ENCODE peak calls at places on chromosomes 7 and 10, in four cellular contexts. L is stimulated activated CD4-positive, alpha-beta T cell treated with anti-CD3 and anti-CD28 coated beads, Interleukin-1b, Interleukin-23, amount 100 ng/mL, for 1 hour; E is GM04503; H is foreskin fibroblast. W is an unnamed sample.

GRCh38 chr10:71888623-71889387 is 37.8 kb upstream of the PSAP start:
- DNase-seq in L (peak; percentile 17), E (peak; percentile 50), H (peak; percentile 94), W (no peak)

GRCh38 chr7:26658698-26659084 is 205.7 kb downstream of the SKAP2 start:
- DNase-seq in L (no peak), E (no peak), H (no peak), W (no peak)

GRCh38 chr7:20790273-20790842 is 3.7 kb upstream of the SP8 start:
- DNase-seq in L (no peak), E (no peak), H (no peak), W (no peak)

GRCh38 chr10:103021150-103021896 is 103.2 kb downstream of the CNNM2 start:
- DNase-seq in L (no peak), E (no peak), H (no peak), W (no peak)

GRCh38 chr7:88339195-88339922 is 32.7 kb upstream of the STEAP4 start:
- DNase-seq in L (no peak), E (no peak), H (no peak), W (no peak)

GRCh38 chr7:101953248-101953819 is 135.9 kb downstream of the CUX1 start:
- DNase-seq in L (no peak), E (peak; percentile 51), H (peak; percentile 77), W (peak; percentile 41)

GRCh38 chr10:127133672-127134500 is 62.5 kb downstream of the INSYN2A start:
- DNase-seq in L (no peak), E (no peak), H (no peak), W (no peak)

GRCh38 chr7:46448478-46448877 is 527.4 kb upstream of the IGFBP3 start:
- DNase-seq in L (no peak), E (no peak), H (no peak), W (no peak)

GRCh38 chr10:93081296-93081695 is 7.6 kb downstream of the CYP26A1 start:
- DNase-seq in L (no peak), E (no peak), H (no peak), W (no peak)

GRCh38 chr7:50953820-50954219 is 171.1 kb upstream of the GRB10 start:
- DNase-seq in L (no peak), E (no peak), H (peak; percentile 26), W (no peak)

GRCh38 chr7:52355059-52355458 is 680.4 kb upstream of the POM121L12 start:
- DNase-seq in L (no peak), E (no peak), H (no peak), W (no peak)